ENCODE peak calls at places on chromosomes 12 and 14, in eight cellular contexts. One of them, this sample, is unnamed.

GRCh38 chr14:75254381-75254821 is 24.2 kb upstream of the FOS start:
- DNase-seq in neural progenitor cell: no peak
- DNase-seq in HCT116: no peak
- DNase-seq in tibial nerve: no peak
- DNase-seq in heart left ventricle: no peak
- DNase-seq in H1: no peak
- DNase-seq in left ventricle myocardium inferior: no peak
- DNase-seq in iPS DF 6.9: no peak
- DNase-seq in this sample: no peak

GRCh38 chr14:73576391-73576790 is 7.4 kb downstream of the ACOT2 start:
- DNase-seq in neural progenitor cell: no peak
- DNase-seq in HCT116: no peak
- DNase-seq in tibial nerve: no peak
- DNase-seq in heart left ventricle: no peak
- DNase-seq in H1: no peak
- DNase-seq in left ventricle myocardium inferior: no peak
- DNase-seq in iPS DF 6.9: no peak
- DNase-seq in this sample: peak; percentile 58

GRCh38 chr12:119989619-119990381 is 764 bp downstream of the BICDL1 start:
- DNase-seq in neural progenitor cell: peak; percentile 96
- DNase-seq in HCT116: no peak
- DNase-seq in tibial nerve: peak; percentile 60
- DNase-seq in heart left ventricle: peak; percentile 80
- DNase-seq in H1: peak; percentile 95
- DNase-seq in left ventricle myocardium inferior: peak; percentile 84
- DNase-seq in iPS DF 6.9: no peak
- DNase-seq in this sample: peak; percentile 89

GRCh38 chr12:23204933-23205778 is 580.2 kb downstream of the ETNK1 start:
- DNase-seq in neural progenitor cell: peak; percentile 45
- DNase-seq in HCT116: peak; percentile 6
- DNase-seq in tibial nerve: no peak
- DNase-seq in heart left ventricle: peak; percentile 13
- DNase-seq in H1: no peak
- DNase-seq in left ventricle myocardium inferior: no peak
- DNase-seq in iPS DF 6.9: peak; percentile 41
- DNase-seq in this sample: no peak

GRCh38 chr12:106090586-106091411 is 48.0 kb downstream of the NUAK1 start:
- DNase-seq in neural progenitor cell: no peak
- DNase-seq in HCT116: no peak
- DNase-seq in tibial nerve: no peak
- DNase-seq in heart left ventricle: peak; percentile 75
- DNase-seq in H1: no peak
- DNase-seq in left ventricle myocardium inferior: no peak
- DNase-seq in iPS DF 6.9: no peak
- DNase-seq in this sample: no peak

GRCh38 chr14:91229743-91230200 is 14.7 kb downstream of the GPR68 start:
- DNase-seq in neural progenitor cell: no peak
- DNase-seq in HCT116: no peak
- DNase-seq in tibial nerve: no peak
- DNase-seq in heart left ventricle: no peak
- DNase-seq in H1: no peak
- DNase-seq in left ventricle myocardium inferior: no peak
- DNase-seq in iPS DF 6.9: no peak
- DNase-seq in this sample: no peak

GRCh38 chr14:36019126-36019525 is 157.4 kb downstream of the PTCSC3 start:
- DNase-seq in neural progenitor cell: no peak
- DNase-seq in HCT116: no peak
- DNase-seq in tibial nerve: no peak
- DNase-seq in heart left ventricle: no peak
- DNase-seq in H1: no peak
- DNase-seq in left ventricle myocardium inferior: no peak
- DNase-seq in iPS DF 6.9: no peak
- DNase-seq in this sample: no peak

GRCh38 chr14:62592877-62593276 is 452.4 kb downstream of the KCNH5 start:
- DNase-seq in neural progenitor cell: no peak
- DNase-seq in HCT116: no peak
- DNase-seq in tibial nerve: no peak
- DNase-seq in heart left ventricle: no peak
- DNase-seq in H1: no peak
- DNase-seq in left ventricle myocardium inferior: no peak
- DNase-seq in iPS DF 6.9: no peak
- DNase-seq in this sample: no peak

GRCh38 chr12:6062427-6063378 is 61.8 kb downstream of the VWF start:
- DNase-seq in neural progenitor cell: peak; percentile 69
- DNase-seq in HCT116: no peak
- DNase-seq in tibial nerve: no peak
- DNase-seq in heart left ventricle: no peak
- DNase-seq in H1: peak; percentile 90
- DNase-seq in left ventricle myocardium inferior: no peak
- DNase-seq in iPS DF 6.9: no peak
- DNase-seq in this sample: peak; percentile 79

GRCh38 chr12:7091660-7092228 is 501 bp downstream of the C1R start:
- DNase-seq in neural progenitor cell: no peak
- DNase-seq in HCT116: no peak
- DNase-seq in tibial nerve: no peak
- DNase-seq in heart left ventricle: peak; percentile 59
- DNase-seq in H1: no peak
- DNase-seq in left ventricle myocardium inferior: peak; percentile 67
- DNase-seq in iPS DF 6.9: no peak
- DNase-seq in this sample: peak; percentile 65

GRCh38 chr12:93780115-93780641 is 103.0 kb downstream of the CRADD start:
- DNase-seq in neural progenitor cell: no peak
- DNase-seq in HCT116: no peak
- DNase-seq in tibial nerve: no peak
- DNase-seq in heart left ventricle: no peak
- DNase-seq in H1: no peak
- DNase-seq in left ventricle myocardium inferior: no peak
- DNase-seq in iPS DF 6.9: no peak
- DNase-seq in this sample: no peak

GRCh38 chr14:99568567-99569560 is 35.1 kb downstream of the CCDC85C start:
- DNase-seq in neural progenitor cell: no peak
- DNase-seq in HCT116: no peak
- DNase-seq in tibial nerve: no peak
- DNase-seq in heart left ventricle: peak; percentile 68
- DNase-seq in H1: no peak
- DNase-seq in left ventricle myocardium inferior: peak; percentile 46
- DNase-seq in iPS DF 6.9: no peak
- DNase-seq in this sample: peak; percentile 47
- H3K4me1 ChIP-seq in neural progenitor cell: peaks cover 71% of the 10 kb centered on the region
- H3K4me1 ChIP-seq in HCT116: peaks cover 48% of the 10 kb centered on the region
- H3K4me1 ChIP-seq in tibial nerve: peaks cover 66% of the 10 kb centered on the region
- H3K4me1 ChIP-seq in heart left ventricle: peaks cover 81% of the 10 kb centered on the region
- H3K4me1 ChIP-seq in H1: peaks cover 40% of the 10 kb centered on the region
- H3K4me1 ChIP-seq in left ventricle myocardium inferior: peaks cover 100% of the 10 kb centered on the region
- H3K4me1 ChIP-seq in iPS DF 6.9: peaks cover 22% of the 10 kb centered on the region
- H3K4me1 ChIP-seq in this sample: peaks cover 77% of the 10 kb centered on the region

GRCh38 chr14:90116444-90116843 is 54.6 kb downstream of the KCNK13 start:
- DNase-seq in neural progenitor cell: no peak
- DNase-seq in HCT116: no peak
- DNase-seq in tibial nerve: no peak
- DNase-seq in heart left ventricle: no peak
- DNase-seq in H1: no peak
- DNase-seq in left ventricle myocardium inferior: no peak
- DNase-seq in iPS DF 6.9: no peak
- DNase-seq in this sample: no peak
- H3K4me1 ChIP-seq in neural progenitor cell: peaks cover 4% of the 10 kb centered on the region
- H3K4me1 ChIP-seq in HCT116: peaks cover 14% of the 10 kb centered on the region
- H3K4me1 ChIP-seq in tibial nerve: no peaks in the 10 kb centered on the region
- H3K4me1 ChIP-seq in heart left ventricle: no peaks in the 10 kb centered on the region
- H3K4me1 ChIP-seq in H1: no peaks in the 10 kb centered on the region
- H3K4me1 ChIP-seq in left ventricle myocardium inferior: no peaks in the 10 kb centered on the region
- H3K4me1 ChIP-seq in iPS DF 6.9: no peaks in the 10 kb centered on the region
- H3K4me1 ChIP-seq in this sample: no peaks in the 10 kb centered on the region

GRCh38 chr12:124185970-124186686 is 108.8 kb upstream of the RFLNA start:
- DNase-seq in neural progenitor cell: peak; percentile 69
- DNase-seq in HCT116: no peak
- DNase-seq in tibial nerve: no peak
- DNase-seq in heart left ventricle: no peak
- DNase-seq in H1: no peak
- DNase-seq in left ventricle myocardium inferior: no peak
- DNase-seq in iPS DF 6.9: no peak
- DNase-seq in this sample: no peak
- H3K4me1 ChIP-seq in neural progenitor cell: peaks cover 28% of the 10 kb centered on the region
- H3K4me1 ChIP-seq in HCT116: peaks cover 7% of the 10 kb centered on the region
- H3K4me1 ChIP-seq in tibial nerve: peaks cover 15% of the 10 kb centered on the region
- H3K4me1 ChIP-seq in heart left ventricle: peaks cover 15% of the 10 kb centered on the region
- H3K4me1 ChIP-seq in H1: no peaks in the 10 kb centered on the region
- H3K4me1 ChIP-seq in left ventricle myocardium inferior: peaks cover 22% of the 10 kb centered on the region
- H3K4me1 ChIP-seq in iPS DF 6.9: peaks cover 5% of the 10 kb centered on the region
- H3K4me1 ChIP-seq in this sample: no peaks in the 10 kb centered on the region

GRCh38 chr12:116628450-116628793 is 69.2 kb downstream of the MAP1LC3B2 start:
- DNase-seq in neural progenitor cell: no peak
- DNase-seq in HCT116: no peak
- DNase-seq in tibial nerve: no peak
- DNase-seq in heart left ventricle: no peak
- DNase-seq in H1: no peak
- DNase-seq in left ventricle myocardium inferior: no peak
- DNase-seq in iPS DF 6.9: no peak
- DNase-seq in this sample: no peak

GRCh38 chr12:116629451-116629850 is 70.3 kb downstream of the MAP1LC3B2 start:
- DNase-seq in neural progenitor cell: no peak
- DNase-seq in HCT116: no peak
- DNase-seq in tibial nerve: no peak
- DNase-seq in heart left ventricle: no peak
- DNase-seq in H1: no peak
- DNase-seq in left ventricle myocardium inferior: no peak
- DNase-seq in iPS DF 6.9: no peak
- DNase-seq in this sample: no peak

GRCh38 chr12:116628989-116629388 is 69.8 kb downstream of the MAP1LC3B2 start:
- DNase-seq in neural progenitor cell: no peak
- DNase-seq in HCT116: no peak
- DNase-seq in tibial nerve: no peak
- DNase-seq in heart left ventricle: no peak
- DNase-seq in H1: no peak
- DNase-seq in left ventricle myocardium inferior: no peak
- DNase-seq in iPS DF 6.9: no peak
- DNase-seq in this sample: no peak

GRCh38 chr12:116631619-116632018 is 72.4 kb downstream of the MAP1LC3B2 start:
- DNase-seq in neural progenitor cell: no peak
- DNase-seq in HCT116: no peak
- DNase-seq in tibial nerve: no peak
- DNase-seq in heart left ventricle: no peak
- DNase-seq in H1: no peak
- DNase-seq in left ventricle myocardium inferior: no peak
- DNase-seq in iPS DF 6.9: no peak
- DNase-seq in this sample: no peak

DNA sequence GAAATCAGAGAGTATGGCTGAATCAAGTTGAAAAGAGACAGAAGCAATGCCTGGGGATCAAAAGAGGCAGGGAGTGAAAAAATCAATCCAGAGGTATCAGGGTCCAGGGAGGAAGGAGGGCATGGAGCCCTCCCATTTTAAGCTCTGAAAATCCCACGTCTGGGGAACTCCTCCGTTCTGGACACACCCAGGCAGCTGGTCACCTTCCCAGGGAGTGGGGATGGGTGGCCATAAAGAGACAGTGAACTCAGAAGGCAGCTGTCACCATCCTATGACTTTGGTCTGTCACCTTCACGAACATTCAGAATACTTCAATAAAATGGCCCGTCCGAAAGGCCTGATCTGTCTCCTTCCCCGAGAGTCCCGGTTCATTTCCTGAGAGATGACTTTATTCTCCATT is 71.6 kb downstream of the MAP1LC3B2 start:
- DNase-seq in neural progenitor cell: no peak
- DNase-seq in HCT116: no peak
- DNase-seq in tibial nerve: no peak
- DNase-seq in heart left ventricle: no peak
- DNase-seq in H1: no peak
- DNase-seq in left ventricle myocardium inferior: no peak
- DNase-seq in iPS DF 6.9: no peak
- DNase-seq in this sample: no peak
- H3K4me1 ChIP-seq in neural progenitor cell: peaks cover 22% of the 10 kb centered on the region
- H3K4me1 ChIP-seq in HCT116: peaks cover 5% of the 10 kb centered on the region
- H3K4me1 ChIP-seq in tibial nerve: peaks cover 8% of the 10 kb centered on the region
- H3K4me1 ChIP-seq in heart left ventricle: no peaks in the 10 kb centered on the region
- H3K4me1 ChIP-seq in H1: no peaks in the 10 kb centered on the region
- H3K4me1 ChIP-seq in left ventricle myocardium inferior: peaks cover 3% of the 10 kb centered on the region
- H3K4me1 ChIP-seq in iPS DF 6.9: no peaks in the 10 kb centered on the region
- H3K4me1 ChIP-seq in this sample: no peaks in the 10 kb centered on the region

GRCh38 chr12:89664441-89664840 is 44.2 kb downstream of the ATP2B1 start:
- DNase-seq in neural progenitor cell: no peak
- DNase-seq in HCT116: no peak
- DNase-seq in tibial nerve: no peak
- DNase-seq in heart left ventricle: no peak
- DNase-seq in H1: no peak
- DNase-seq in left ventricle myocardium inferior: no peak
- DNase-seq in iPS DF 6.9: no peak
- DNase-seq in this sample: no peak
- H3K4me1 ChIP-seq in neural progenitor cell: no peaks in the 10 kb centered on the region
- H3K4me1 ChIP-seq in HCT116: no peaks in the 10 kb centered on the region
- H3K4me1 ChIP-seq in tibial nerve: peaks cover 38% of the 10 kb centered on the region
- H3K4me1 ChIP-seq in heart left ventricle: peaks cover 44% of the 10 kb centered on the region
- H3K4me1 ChIP-seq in H1: no peaks in the 10 kb centered on the region
- H3K4me1 ChIP-seq in left ventricle myocardium inferior: peaks cover 43% of the 10 kb centered on the region
- H3K4me1 ChIP-seq in iPS DF 6.9: no peaks in the 10 kb centered on the region
- H3K4me1 ChIP-seq in this sample: peaks cover 38% of the 10 kb centered on the region

DNA sequence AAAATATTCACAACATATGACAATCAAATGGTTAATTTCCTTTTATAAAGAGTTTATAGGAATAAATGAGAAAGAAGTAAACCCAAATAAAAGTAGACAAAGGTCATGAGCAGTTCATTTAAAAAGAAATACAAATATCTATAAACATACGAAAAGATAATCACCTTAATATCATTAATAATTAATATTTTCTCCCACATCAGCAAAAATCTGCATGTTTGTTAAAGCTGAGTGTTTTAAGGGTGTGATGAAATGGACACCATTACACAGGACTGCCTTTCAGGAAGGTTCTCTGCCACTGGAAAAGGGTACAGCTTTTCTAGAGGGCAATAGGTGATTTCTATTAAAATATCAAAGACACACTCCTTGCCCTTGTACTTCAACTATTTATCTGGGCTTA is 14.7 kb upstream of the DHRS4 start:
- DNase-seq in neural progenitor cell: no peak
- DNase-seq in HCT116: no peak
- DNase-seq in tibial nerve: no peak
- DNase-seq in heart left ventricle: no peak
- DNase-seq in H1: no peak
- DNase-seq in left ventricle myocardium inferior: no peak
- DNase-seq in iPS DF 6.9: no peak
- DNase-seq in this sample: no peak
- H3K4me1 ChIP-seq in neural progenitor cell: no peaks in the 10 kb centered on the region
- H3K4me1 ChIP-seq in HCT116: no peaks in the 10 kb centered on the region
- H3K4me1 ChIP-seq in tibial nerve: no peaks in the 10 kb centered on the region
- H3K4me1 ChIP-seq in heart left ventricle: no peaks in the 10 kb centered on the region
- H3K4me1 ChIP-seq in H1: no peaks in the 10 kb centered on the region
- H3K4me1 ChIP-seq in left ventricle myocardium inferior: no peaks in the 10 kb centered on the region
- H3K4me1 ChIP-seq in iPS DF 6.9: no peaks in the 10 kb centered on the region
- H3K4me1 ChIP-seq in this sample: no peaks in the 10 kb centered on the region